ENCODE peak calls at places on chromosomes 16 and 17, in seven cellular contexts. M is IMR-90, H is K562, E is A549, V is HepG2, U is H1, A is SK-N-SH. P is an unnamed sample.

GRCh38 chr16:83147244-83147643 is 520.5 kb downstream of the CDH13 start:
- DNase-seq in E (no peak), M (peak), H (no peak), V (no peak), A (no peak), U (no peak), P (no peak)

GRCh38 chr16:77299395-77299794 is 100.2 kb downstream of the SYCE1L start:
- DNase-seq in U (no peak), M (no peak), V (no peak), A (no peak), H (no peak), E (no peak), P (peak)

GRCh38 chr17:56935461-56935860 is 21.6 kb upstream of the TRIM25 start:
- DNase-seq in V (no peak), E (no peak), A (no peak), H (no peak), M (no peak), U (no peak), P (no peak)

GRCh38 chr17:76515291-76515949 is 14.2 kb upstream of the RHBDF2 start:
- DNase-seq in M (peak), A (no peak), V (no peak), E (no peak), H (no peak), U (no peak), P (peak)

GRCh38 chr16:1262846-1263221 is 7.0 kb downstream of the TPSD1 start:
- DNase-seq in U (no peak), H (no peak), E (no peak), V (no peak), M (no peak), A (no peak), P (no peak)

GRCh38 chr17:40027614-40028012 is 12.4 kb downstream of the CSF3 start:
- DNase-seq in U (no peak), E (no peak), A (peak), V (no peak), H (no peak), M (no peak), P (no peak)

GRCh38 chr16:19168173-19169080 is at the start of gene SYT17:
- DNase-seq in A (peak), V (no peak), U (no peak), M (no peak), H (no peak), E (peak), P (no peak)

GRCh38 chr17:1003972-1004768 is 7.2 kb downstream of the TIMM22 start:
- DNase-seq in V (no peak), A (peak), U (no peak), M (no peak), E (no peak), H (no peak), P (no peak)

GRCh38 chr16:2095315-2095853 is 40.3 kb downstream of the PKD1 start:
- DNase-seq in E (no peak), V (no peak), A (no peak), H (no peak), M (peak), U (no peak), P (no peak)

GRCh38 chr17:27985306-27985705 is 57.2 kb upstream of the NLK start:
- DNase-seq in U (no peak), V (no peak), H (peak), E (no peak), A (no peak), M (no peak), P (no peak)

GRCh38 chr17:1074886-1075665 is 78.1 kb downstream of the TIMM22 start:
- DNase-seq in A (no peak), M (no peak), U (no peak), V (no peak), H (no peak), E (no peak), P (no peak)

GRCh38 chr16:73015612-73016487 is 32.1 kb downstream of the ZFHX3 start:
- DNase-seq in H (no peak), V (peak), U (no peak), M (no peak), E (peak), A (no peak), P (peak)
- H3K4me2 ChIP-seq in H (no peak), V (peak), U (no peak), M (peak), E (peak), A (peak), P (peak)

GRCh38 chr16:29806641-29807425 is 504 bp downstream of the MAZ start:
- DNase-seq in H (peak), M (no peak), A (peak), E (peak), V (peak), U (no peak), P (no peak)

GRCh38 chr16:29809850-29810698 is 1.9 kb upstream of the PRRT2 start:
- DNase-seq in M (no peak), H (peak), U (no peak), E (no peak), V (no peak), A (no peak), P (no peak)

GRCh38 chr16:29807426-29808218 is 1.3 kb downstream of the MAZ start:
- DNase-seq in H (peak), U (no peak), V (peak), A (peak), M (peak), E (peak), P (no peak)

GRCh38 chr16:29809031-29809747 is 2.8 kb upstream of the PRRT2 start:
- DNase-seq in E (no peak), V (no peak), M (no peak), H (peak), U (no peak), A (no peak), P (no peak)

DNA sequence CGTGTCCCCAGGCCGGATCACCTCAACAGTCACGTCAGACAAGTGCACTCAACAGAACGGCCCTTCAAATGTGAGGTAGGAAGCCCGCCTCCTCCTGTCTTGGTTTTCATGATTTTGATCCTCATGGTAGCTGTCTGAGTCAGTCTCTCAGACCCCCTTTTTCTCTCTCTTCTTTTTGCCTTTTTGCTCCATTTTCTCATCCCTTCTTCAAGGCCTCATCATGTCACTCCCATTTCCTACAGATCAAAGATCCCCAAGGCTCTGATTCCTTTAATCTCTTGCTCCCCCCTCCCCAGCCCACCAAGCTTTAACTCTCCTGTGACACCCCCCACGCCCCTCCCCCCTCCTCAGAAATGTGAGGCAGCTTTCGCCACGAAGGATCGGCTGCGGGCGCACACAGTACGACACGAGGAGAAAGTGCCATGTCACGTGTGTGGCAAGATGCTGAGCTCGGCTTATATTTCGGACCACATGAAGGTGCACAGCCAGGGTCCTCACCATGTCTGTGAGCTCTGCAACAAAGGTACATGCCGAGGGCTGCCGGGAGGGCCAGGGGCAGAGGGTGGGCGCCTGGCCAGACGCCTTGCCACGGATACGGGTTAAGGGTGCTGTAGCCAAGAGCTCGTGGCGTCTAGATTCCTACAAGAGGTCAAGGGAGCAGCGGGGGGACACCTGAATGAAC is 2.0 kb downstream of the MAZ start:
- DNase-seq in E (no peak), A (no peak), M (no peak), U (no peak), H (peak), V (no peak), P (no peak)
- TF ChIP-seq USF2 in E (no peak), A (no peak), M (peak), U (no peak), H (peak), V (no peak), P (no peak)

DNA sequence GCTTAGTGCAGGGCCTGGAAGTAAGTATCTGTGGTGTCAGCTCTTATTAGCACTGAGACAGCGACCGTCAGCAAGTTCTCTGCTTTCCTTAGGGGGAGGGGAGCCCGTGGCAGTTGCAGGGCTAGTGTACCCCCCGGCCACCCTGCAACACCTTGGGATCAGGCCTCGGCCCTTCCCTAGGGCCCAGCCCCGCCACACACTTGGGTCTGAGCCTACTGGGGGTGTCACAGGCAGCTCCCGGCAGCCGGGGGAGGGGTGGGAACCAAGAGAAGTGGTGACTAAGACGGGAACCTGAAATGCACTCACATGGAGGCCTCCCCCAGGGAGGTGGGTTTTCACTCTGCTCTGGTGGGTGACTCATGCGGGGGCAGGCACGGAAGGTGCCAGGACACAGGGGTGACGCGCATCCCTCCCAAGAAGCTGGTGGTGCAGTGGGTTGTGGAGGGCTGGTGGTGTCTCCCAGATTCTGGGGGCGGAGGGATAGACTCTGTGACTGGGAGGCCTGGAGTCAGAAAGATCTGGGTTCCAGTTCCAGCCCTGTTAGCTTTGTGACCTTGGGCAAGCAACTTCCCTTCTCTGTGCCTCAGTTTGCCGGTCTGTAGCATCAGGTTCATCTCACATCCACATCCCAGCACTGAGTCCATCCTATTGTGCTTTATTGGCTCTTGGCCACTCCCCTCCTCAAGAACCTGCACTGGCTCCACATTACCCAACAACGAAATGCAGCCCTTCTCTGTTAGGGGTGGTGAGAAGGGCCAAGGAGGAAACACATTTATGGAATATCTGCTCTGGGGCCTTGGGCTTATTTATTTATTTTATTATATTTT is 44.5 kb downstream of the LAT start:
- DNase-seq in U (peak), M (peak), V (no peak), H (peak), E (peak), A (no peak), P (no peak)
- H3K4me2 ChIP-seq in U (peak), M (peak), V (no peak), H (peak), E (peak), A (peak), P (peak)

GRCh38 chr16:87131061-87131995 is 185.9 kb downstream of the C16orf95 start:
- DNase-seq in M (no peak), V (no peak), E (no peak), A (no peak), U (no peak), H (no peak), P (no peak)
- TF ChIP-seq USF2 in M (no peak), V (no peak), E (no peak), A (no peak), U (no peak), H (no peak), P (no peak)

GRCh38 chr17:3843935-3844516 is 2.0 kb downstream of the NCBP3 start:
- DNase-seq in H (peak), V (peak), M (no peak), E (peak), U (no peak), A (peak), P (no peak)
- H3K4me2 ChIP-seq in H (no peak), V (peak), M (no peak), E (peak), U (no peak), A (peak), P (peak)

DNA sequence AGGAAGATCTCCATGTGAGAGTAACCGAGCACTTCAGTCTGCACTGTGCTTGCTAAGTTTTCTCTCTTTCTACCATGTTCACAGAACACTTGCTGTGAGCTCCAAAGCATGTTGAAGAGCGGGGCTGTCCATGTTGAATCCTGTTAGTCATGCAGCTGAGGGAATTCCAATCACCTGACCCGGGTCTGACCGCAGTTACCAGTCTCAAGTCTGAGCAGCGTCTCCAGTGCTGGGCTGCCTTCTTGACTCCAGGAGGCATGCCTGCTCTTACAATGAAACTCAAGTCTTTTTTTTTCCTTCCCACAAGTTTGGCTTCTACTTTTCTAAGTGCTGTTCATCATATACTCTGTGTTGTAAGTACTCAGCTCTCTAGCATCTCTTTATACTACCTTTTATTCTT is 44.3 kb downstream of the HOXB1 start:
- DNase-seq in H (peak), M (peak), U (no peak), V (no peak), A (no peak), E (peak), P (no peak)
- TF ChIP-seq USF2 in H (peak), M (peak), U (no peak), V (no peak), A (no peak), E (no peak), P (no peak)

P was measured in GM12878.